ENCODE peak calls at places on chromosomes 16 and 17, in seven cellular contexts. P is GM12865; N is stimulated activated naive CD8-positive, alpha-beta T cell treated with anti-CD3 and anti-CD28 coated beads, Interleukin-15, amount 100 ng/mL, for 72 hours; Q is hypothalamus; L is MCF 10A; F is WTC11; V is ACHN. D is an unnamed sample.

GRCh38 chr17:49022391-49022941 is 25.3 kb downstream of the IGF2BP1 start:
- DNase-seq in L (peak), Q (no peak), N (no peak), V (peak), F (peak), P (no peak), D (no peak)

GRCh38 chr16:85390511-85391174 is 222.5 kb upstream of the GSE1 start:
- DNase-seq in N (no peak), F (peak), P (no peak), Q (no peak), V (peak), L (peak), D (peak)

GRCh38 chr17:61828694-61829093 is 34.6 kb downstream of the BRIP1 start:
- DNase-seq in F (no peak), L (no peak), N (no peak), Q (no peak), P (no peak), V (no peak), D (no peak)

GRCh38 chr17:73956595-73957465 is 246.6 kb upstream of the RPL38 start:
- DNase-seq in Q (peak), V (peak), F (peak), P (peak), L (peak), N (peak), D (no peak)

GRCh38 chr17:72077326-72077960 is 43.4 kb upstream of the SOX9 start:
- DNase-seq in P (no peak), L (peak), N (no peak), Q (no peak), F (no peak), V (no peak), D (peak)

GRCh38 chr17:27802033-27802432 is 1.7 kb upstream of the NOS2 start:
- DNase-seq in L (no peak), Q (no peak), F (no peak), N (no peak), V (no peak), P (no peak), D (no peak)

GRCh38 chr17:49518346-49519078 is 23.4 kb downstream of the NGFR start:
- DNase-seq in F (peak), V (no peak), L (no peak), Q (no peak), P (no peak), N (no peak), D (no peak)

GRCh38 chr16:81445926-81446317 is 1.3 kb downstream of the CMIP start:
- DNase-seq in N (no peak), F (no peak), P (no peak), Q (no peak), V (no peak), L (peak), D (no peak)

GRCh38 chr17:78791840-78792709 is 10.0 kb upstream of the CYTH1 start:
- DNase-seq in F (no peak), P (no peak), Q (no peak), N (no peak), V (no peak), L (no peak), D (no peak)

GRCh38 chr16:8583199-8583598 is 7.1 kb downstream of the TMEM114 start:
- DNase-seq in P (no peak), V (no peak), N (no peak), L (no peak), Q (no peak), F (no peak), D (no peak)

GRCh38 chr16:82201906-82202305 is 31.9 kb upstream of the MPHOSPH6 start:
- DNase-seq in Q (no peak), P (no peak), N (no peak), L (no peak), F (no peak), V (no peak), D (no peak)

GRCh38 chr17:73902416-73903181 is 258.4 kb upstream of the SDK2 start:
- DNase-seq in V (no peak), P (no peak), L (no peak), N (no peak), F (peak), Q (no peak), D (peak)

GRCh38 chr16:48611329-48612137 is 1.6 kb upstream of the N4BP1 start:
- DNase-seq in N (peak), L (peak), V (no peak), F (peak), Q (no peak), P (peak), D (peak)

GRCh38 chr16:53609536-53609935 is 94.1 kb downstream of the RPGRIP1L start:
- DNase-seq in V (no peak), N (no peak), Q (no peak), P (no peak), F (no peak), L (no peak), D (no peak)

GRCh38 chr16:23821467-23821866 is 14.3 kb upstream of the PRKCB start:
- DNase-seq in P (no peak), V (no peak), F (no peak), L (no peak), Q (no peak), N (no peak), D (no peak)

GRCh38 chr17:35807371-35808144 is 1.7 kb upstream of the TAF15 start:
- DNase-seq in N (no peak), F (no peak), V (peak), Q (no peak), P (no peak), L (no peak), D (no peak)

GRCh38 chr16:49617710-49618330 is 238.1 kb downstream of the ZNF423 start:
- DNase-seq in V (no peak), N (no peak), L (no peak), P (no peak), Q (no peak), F (no peak), D (peak)

GRCh38 chr17:77597421-77598240 is 360.9 kb upstream of the TNRC6C start:
- DNase-seq in P (no peak), Q (no peak), L (no peak), N (no peak), V (no peak), F (no peak), D (no peak)

GRCh38 chr16:53619247-53619646 is 84.4 kb downstream of the RPGRIP1L start:
- DNase-seq in V (no peak), L (no peak), N (no peak), F (no peak), P (no peak), Q (no peak), D (no peak)

GRCh38 chr16:67163164-67163902 is 1.2 kb upstream of the HSF4 start:
- DNase-seq in P (peak), Q (no peak), F (peak), V (peak), N (peak), L (no peak), D (no peak)

GRCh38 chr17:18225562-18226283 is at the start of gene LLGL1:
- DNase-seq in F (peak), V (no peak), Q (no peak), L (no peak), P (no peak), N (peak), D (no peak)

GRCh38 chr16:30367349-30368009 is 2.8 kb downstream of the TBC1D10B start:
- DNase-seq in V (no peak), P (no peak), Q (no peak), L (no peak), N (no peak), F (no peak), D (no peak)

GRCh38 chr16:3246002-3246401 is 10.4 kb downstream of the MEFV start:
- DNase-seq in F (no peak), L (no peak), N (no peak), Q (no peak), P (no peak), V (no peak), D (no peak)

GRCh38 chr17:31327534-31328526 is 6.4 kb upstream of the EVI2A start:
- DNase-seq in P (no peak), F (no peak), V (peak), Q (no peak), L (peak), N (no peak), D (no peak)

GRCh38 chr17:75830168-75831031 is 13.8 kb downstream of the UNC13D start:
- DNase-seq in N (peak), Q (no peak), V (peak), F (peak), L (no peak), P (no peak), D (no peak)

GRCh38 chr16:59878479-59878878 is 1144.4 kb upstream of the GOT2 start:
- DNase-seq in V (peak), F (no peak), N (no peak), Q (no peak), L (peak), P (no peak), D (no peak)

GRCh38 chr17:81991684-81992513 is 14.5 kb downstream of the ASPSCR1 start:
- DNase-seq in P (no peak), V (no peak), Q (peak), L (peak), N (no peak), F (peak), D (no peak)

D was measured in vagina.